ENCODE peak calls at places on chromosomes 6 and 20, in four cellular contexts. J is CD8-positive, alpha-beta memory T cell; P is hepatic stellate cell; Q is PC-3. L is an unnamed sample.

GRCh38 chr6:166463363-166464067 is 80.8 kb upstream of the MPC1 start:
- DNase-seq in Q (no peak), P (no peak), J (no peak), L (no peak)

GRCh38 chr20:19778404-19778803 is 20.3 kb downstream of the RIN2 start:
- DNase-seq in Q (no peak), P (no peak), J (no peak), L (peak; percentile 29)

GRCh38 chr6:53568776-53569616 is 24.1 kb upstream of the GCLC start:
- DNase-seq in Q (no peak), J (no peak), P (no peak), L (no peak)

GRCh38 chr20:37422791-37423286 is 76.9 kb downstream of the SRC start:
- DNase-seq in Q (no peak), P (no peak), J (no peak), L (no peak)

GRCh38 chr6:139295906-139296305 is 4.1 kb upstream of the TXLNB start:
- DNase-seq in P (no peak), J (no peak), Q (no peak), L (no peak)

GRCh38 chr20:57479196-57479595 is 45.7 kb downstream of the CTCFL start:
- DNase-seq in J (no peak), Q (no peak), P (no peak), L (no peak)

GRCh38 chr6:119791746-119792145 is 442.2 kb upstream of the MAN1A1 start:
- DNase-seq in J (no peak), Q (peak; percentile 20), P (no peak), L (peak; percentile 40)

GRCh38 chr6:449057-449430 is 57.5 kb downstream of the IRF4 start:
- DNase-seq in J (no peak), P (no peak), Q (no peak), L (no peak)

GRCh38 chr6:89678531-89678930 is 40.0 kb upstream of the LYRM2 start:
- DNase-seq in Q (no peak), J (no peak), P (no peak), L (no peak)

GRCh38 chr20:56181593-56181992 is 66.9 kb upstream of the MC3R start:
- DNase-seq in Q (no peak), P (no peak), J (no peak), L (no peak)

GRCh38 chr20:48827880-48828733 is at the start of gene PREX1:
- DNase-seq in P (peak; percentile 62), Q (peak; percentile 90), J (peak; percentile 82), L (peak; percentile 71)

GRCh38 chr20:25296094-25297093 is 48.5 kb downstream of the PYGB start:
- DNase-seq in Q (peak; percentile 61), P (peak; percentile 38), J (no peak), L (no peak)

GRCh38 chr20:20017001-20017851 is at the start of gene NAA20:
- DNase-seq in P (peak; percentile 92), Q (peak; percentile 95), J (peak; percentile 85), L (peak; percentile 96)

GRCh38 chr6:135358251-135358821 is 139.2 kb downstream of the AHI1 start:
- DNase-seq in P (peak; percentile 50), Q (peak; percentile 68), J (no peak), L (peak; percentile 33)

GRCh38 chr6:125293587-125293986 is 8.2 kb downstream of the HDDC2 start:
- DNase-seq in Q (no peak), P (no peak), J (no peak), L (no peak)

GRCh38 chr6:52162940-52163908 is 23.0 kb upstream of the IL17A start:
- DNase-seq in Q (peak; percentile 75), P (no peak), J (no peak), L (peak; percentile 58)

GRCh38 chr20:9996944-9997343 is 37.8 kb upstream of the ANKEF1 start:
- DNase-seq in Q (peak; percentile 28), J (no peak), P (no peak), L (no peak)

GRCh38 chr6:17015551-17016381 is 86.1 kb upstream of the STMND1 start:
- DNase-seq in J (peak; percentile 7), Q (no peak), P (no peak), L (no peak)

GRCh38 chr20:10109621-10110020 is 74.8 kb downstream of the ANKEF1 start:
- DNase-seq in J (no peak), Q (no peak), P (no peak), L (peak; percentile 50)

GRCh38 chr6:21728141-21728540 is 134.6 kb downstream of the SOX4 start:
- DNase-seq in J (no peak), P (no peak), Q (no peak), L (no peak)

GRCh38 chr20:19961298-19961697 is 55.9 kb upstream of the NAA20 start:
- DNase-seq in Q (no peak), P (no peak), J (no peak), L (no peak)

GRCh38 chr6:57109905-57110304 is 19.9 kb downstream of the ZNF451 start:
- DNase-seq in Q (no peak), P (no peak), J (no peak), L (no peak)

GRCh38 chr20:62782149-62782892 is 14.0 kb upstream of the MRGBP start:
- DNase-seq in J (no peak), P (no peak), Q (no peak), L (no peak)

GRCh38 chr6:107869871-107870270 is 45.8 kb upstream of the SCML4 start:
- DNase-seq in P (no peak), J (no peak), Q (no peak), L (no peak)

GRCh38 chr6:164286021-164286420 is 871.5 kb downstream of the QKI start:
- DNase-seq in Q (no peak), P (no peak), J (no peak), L (peak; percentile 38)

GRCh38 chr6:43579171-43579570 is 3.2 kb downstream of the POLH start:
- DNase-seq in Q (no peak), P (peak; percentile 6), J (no peak), L (peak; percentile 42)

GRCh38 chr20:38357653-38358207 is 11.4 kb downstream of the LBP start:
- DNase-seq in P (no peak), J (no peak), Q (peak; percentile 60), L (peak; percentile 83)

GRCh38 chr6:44073612-44074382 is 53.5 kb downstream of the MRPL14 start:
- DNase-seq in P (no peak), Q (no peak), J (no peak), L (peak; percentile 69)

GRCh38 chr20:38870733-38871559 is 55.3 kb upstream of the FAM83D start:
- DNase-seq in P (no peak), J (peak; percentile 31), Q (peak; percentile 89), L (peak; percentile 32)